ENCODE peak calls at places on chromosomes 11 and 22, in ten cellular contexts. T is prostate gland, Z is fibroblast of lung, H is Peyer's patch, Y is stomach, L is A549, P is lower lobe of right lung, B is AG04449, O is psoas muscle, E is GM23338. N is an unnamed sample.

GRCh38 chr11:44854146-44854545 is 96.5 kb downstream of the TP53I11 start:
- DNase-seq in O (no peak), Z (no peak), P (no peak), Y (no peak), T (no peak), B (no peak), H (no peak), L (no peak), E (no peak), N (no peak)

GRCh38 chr11:107916671-107917241 is 11.5 kb upstream of the RAB39A start:
- DNase-seq in T (no peak), O (no peak), Y (peak; percentile 32), Z (peak; percentile 14), E (peak; percentile 73), H (peak; percentile 55), P (no peak), L (no peak), B (no peak), N (peak; percentile 77)

GRCh38 chr22:27983361-27983791 is 64.3 kb upstream of the PITPNB start:
- DNase-seq in O (no peak), P (no peak), T (no peak), H (peak; percentile 27), Y (peak; percentile 21), E (no peak), Z (no peak), L (no peak), B (no peak), N (peak; percentile 16)

GRCh38 chr22:38272373-38273134 is at the start of gene TMEM184B:
- DNase-seq in E (peak; percentile 82), O (peak; percentile 86), H (peak; percentile 90), Z (peak; percentile 66), L (peak; percentile 55), Y (peak; percentile 86), T (peak; percentile 66), P (peak; percentile 81), B (no peak), N (peak; percentile 66)

GRCh38 chr22:21000215-21000986 is 1.5 kb downstream of the THAP7 start:
- DNase-seq in H (no peak), E (no peak), O (no peak), T (no peak), P (no peak), L (no peak), Z (no peak), Y (no peak), B (no peak), N (no peak)

GRCh38 chr22:45717787-45718186 is 46.2 kb downstream of the ATXN10 start:
- DNase-seq in O (no peak), H (no peak), T (no peak), B (peak; percentile 50), Z (peak; percentile 52), L (peak; percentile 31), P (no peak), Y (no peak), E (no peak), N (no peak)

GRCh38 chr22:45096256-45096907 is 67.3 kb upstream of the NUP50 start:
- DNase-seq in Z (peak; percentile 61), P (no peak), B (no peak), E (peak; percentile 85), T (peak; percentile 62), O (no peak), Y (peak; percentile 58), L (peak; percentile 60), H (peak; percentile 75), N (peak; percentile 76)

GRCh38 chr11:75254326-75254725 is 13.8 kb downstream of the TPBGL start:
- DNase-seq in B (no peak), Y (no peak), Z (no peak), H (no peak), P (no peak), O (no peak), E (no peak), T (no peak), L (no peak), N (no peak)

GRCh38 chr22:30865656-30866055 is 102.9 kb downstream of the MORC2 start:
- DNase-seq in Z (no peak), L (no peak), B (no peak), E (no peak), P (no peak), H (peak; percentile 24), O (no peak), T (no peak), Y (no peak), N (peak; percentile 18)

GRCh38 chr22:22855617-22856308 is 31.9 kb upstream of the IGLL5 start:
- DNase-seq in T (no peak), B (no peak), P (no peak), L (no peak), E (peak; percentile 75), O (no peak), Z (no peak), Y (no peak), H (peak; percentile 65), N (peak; percentile 69)

GRCh38 chr11:13923716-13924650 is 38.5 kb upstream of the SPON1 start:
- DNase-seq in E (no peak), Z (no peak), H (no peak), B (no peak), O (no peak), Y (no peak), L (no peak), P (no peak), T (no peak), N (no peak)

GRCh38 chr11:35711173-35711910 is 48.8 kb downstream of the TRIM44 start:
- DNase-seq in L (no peak), Y (no peak), P (no peak), Z (peak; percentile 6), B (no peak), T (no peak), H (no peak), O (no peak), E (peak; percentile 8), N (no peak)

GRCh38 chr22:45763236-45763624 is 91.6 kb downstream of the ATXN10 start:
- DNase-seq in L (no peak), H (no peak), T (no peak), P (no peak), Z (no peak), E (peak; percentile 24), Y (no peak), B (no peak), O (peak; percentile 25), N (no peak)

GRCh38 chr22:44955102-44955501 is 54.7 kb downstream of the PHF21B start:
- DNase-seq in Y (no peak), Z (no peak), H (no peak), E (no peak), O (no peak), L (no peak), T (no peak), P (no peak), B (no peak), N (no peak)

GRCh38 chr22:19663821-19664325 is 50.4 kb upstream of the SEPTIN5 start:
- DNase-seq in P (no peak), O (peak; percentile 60), Y (no peak), E (peak; percentile 29), T (no peak), Z (peak; percentile 44), L (no peak), H (no peak), B (peak; percentile 31), N (no peak)

DNA sequence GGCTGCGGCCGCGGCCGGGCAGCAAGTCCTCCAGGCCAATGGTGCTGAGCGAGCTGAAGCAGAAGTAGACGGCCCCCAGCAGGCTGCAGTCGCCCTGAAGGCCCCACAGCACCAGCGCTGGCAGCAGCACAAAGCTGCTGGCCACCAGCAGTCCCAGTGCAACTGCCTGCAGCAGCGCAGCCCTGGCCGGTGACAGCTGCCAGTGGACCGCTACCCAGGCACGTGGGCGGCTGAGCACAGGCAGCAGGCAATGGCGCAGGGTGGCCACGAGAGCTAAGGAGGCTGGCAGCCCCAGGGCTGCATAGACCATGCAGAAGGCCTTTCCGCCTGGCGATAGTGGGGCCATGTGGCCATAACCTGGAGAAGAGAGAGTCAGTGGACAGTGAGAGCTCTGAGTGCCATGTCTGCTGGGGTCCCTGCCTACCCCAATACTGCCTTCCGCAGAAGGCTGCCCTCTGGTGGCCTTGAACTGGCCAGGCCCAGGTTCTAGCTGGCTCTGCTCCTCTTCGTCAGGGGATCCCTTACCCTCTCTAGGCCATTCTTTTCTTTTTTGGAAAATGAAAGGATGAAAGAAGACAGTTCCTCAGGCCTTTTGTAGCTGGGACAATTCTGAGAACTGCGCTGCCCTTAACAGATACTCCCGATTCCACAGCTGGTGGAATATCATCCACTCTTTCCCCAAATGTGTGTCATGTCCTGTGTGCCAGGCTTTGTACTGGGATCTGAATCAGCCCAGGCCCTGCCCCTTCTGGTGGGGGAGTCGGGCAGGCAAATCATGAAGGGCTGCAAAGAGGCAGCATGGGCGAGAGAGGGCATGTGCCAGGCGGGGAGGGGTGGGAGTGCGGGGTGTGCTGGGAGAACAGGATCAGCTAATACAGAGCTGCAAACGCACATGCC is 1.8 kb downstream of the KCNK7 start:
- DNase-seq in Y (no peak), P (no peak), L (no peak), E (peak; percentile 83), B (no peak), O (no peak), Z (peak; percentile 28), H (peak; percentile 69), T (no peak), N (peak; percentile 72)
- TF ChIP-seq CTCF in Y (peak; percentile 31), P (peak; percentile 62), L (peak; percentile 66), E (peak; percentile 88), B (peak; percentile 78), O (peak; percentile 82), Z (peak; percentile 76), H (peak; percentile 59), T (peak; percentile 66), N (peak; percentile 86)

GRCh38 chr11:81687057-81687456 is 1046.6 kb downstream of the FAM181B start:
- DNase-seq in T (no peak), H (no peak), L (peak; percentile 0), P (no peak), Z (no peak), O (no peak), B (no peak), E (no peak), Y (no peak), N (no peak)
- TF ChIP-seq CTCF in T (no peak), H (no peak), L (no peak), P (no peak), Z (no peak), O (no peak), B (no peak), E (no peak), Y (no peak), N (no peak)

DNA sequence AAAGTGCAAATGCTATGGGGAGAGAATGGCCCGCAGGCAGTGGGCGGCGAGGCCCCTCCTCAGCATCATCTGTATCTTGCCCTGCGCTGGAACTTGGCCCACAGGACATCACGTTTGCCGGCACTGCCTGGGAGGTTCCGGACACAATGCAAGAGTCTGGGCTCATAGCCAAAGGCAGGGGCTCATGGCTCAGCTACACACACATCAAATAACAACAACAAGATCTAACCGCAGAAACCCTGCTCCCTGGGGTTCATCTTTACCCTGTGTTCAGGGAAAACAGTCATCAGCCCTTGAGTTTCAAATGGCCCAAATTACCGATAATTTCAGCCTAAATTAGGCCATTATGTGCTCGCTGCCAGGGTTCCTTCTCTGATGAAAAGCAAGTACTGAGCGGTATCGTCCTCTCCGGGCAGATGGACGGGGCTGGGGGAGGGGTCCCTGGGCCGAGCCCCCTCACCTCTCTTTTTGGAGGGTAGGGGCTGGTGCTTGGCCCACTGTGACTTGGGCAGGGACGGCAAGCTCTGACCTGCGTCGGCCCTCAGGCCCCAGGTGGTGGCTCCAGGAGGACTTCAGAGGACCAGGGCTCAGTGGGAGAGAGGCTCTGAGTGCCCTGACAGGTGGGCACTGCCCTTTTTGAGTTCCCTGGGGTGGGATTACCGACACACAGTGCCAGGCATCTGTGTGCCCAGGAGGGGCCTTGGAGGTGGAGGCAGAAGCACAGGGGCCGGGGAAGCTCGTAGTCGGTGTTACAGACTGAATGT is 25.0 kb upstream of the GAL start:
- DNase-seq in T (peak; percentile 93), O (peak; percentile 74), P (no peak), Z (peak; percentile 99), Y (no peak), L (peak; percentile 52), E (no peak), H (peak; percentile 48), B (peak; percentile 73), N (peak; percentile 25)
- TF ChIP-seq CTCF in T (no peak), O (no peak), P (no peak), Z (no peak), Y (no peak), L (no peak), E (no peak), H (no peak), B (no peak), N (no peak)

GRCh38 chr11:59523541-59523940 is 12.2 kb downstream of the OR4D9 start:
- DNase-seq in L (peak; percentile 30), H (no peak), O (no peak), Z (no peak), B (no peak), E (peak; percentile 18), P (no peak), Y (no peak), T (no peak), N (no peak)
- TF ChIP-seq CTCF in L (no peak), H (no peak), O (no peak), Z (no peak), B (no peak), E (peak; percentile 23), P (no peak), Y (no peak), T (no peak), N (peak; percentile 41)

N was measured in H9.